ENCODE peak calls at places on chromosomes 4 and X, in five cellular contexts. One of them, this sample, is unnamed.

GRCh38 chr4:19566041-19566440 is 685.7 kb upstream of the SLIT2 start:
- DNase-seq in mesenchymal stem cell: no peak
- DNase-seq in H9: no peak
- DNase-seq in IMR-90: no peak
- DNase-seq in H1: no peak
- DNase-seq in this sample: no peak

GRCh38 chrX:84710611-84711010 is 208.4 kb upstream of the HDX start:
- DNase-seq in mesenchymal stem cell: no peak
- DNase-seq in H9: no peak
- DNase-seq in IMR-90: no peak
- DNase-seq in H1: no peak
- DNase-seq in this sample: no peak

GRCh38 chrX:29699214-29699613 is 516.1 kb upstream of the MAGEB2 start:
- DNase-seq in mesenchymal stem cell: peak
- DNase-seq in H9: no peak
- DNase-seq in IMR-90: peak
- DNase-seq in H1: no peak
- DNase-seq in this sample: no peak

GRCh38 chr4:151730003-151730559 is 30.7 kb downstream of the GATB start:
- DNase-seq in mesenchymal stem cell: peak
- DNase-seq in H9: peak
- DNase-seq in IMR-90: no peak
- DNase-seq in H1: no peak
- DNase-seq in this sample: no peak

GRCh38 chr4:188218392-188218791 is 79.2 kb downstream of the TRIML1 start:
- DNase-seq in mesenchymal stem cell: no peak
- DNase-seq in H9: peak
- DNase-seq in IMR-90: no peak
- DNase-seq in H1: no peak
- DNase-seq in this sample: no peak

GRCh38 chr4:54400802-54401201 is 171.7 kb downstream of the PDGFRA start:
- DNase-seq in mesenchymal stem cell: peak
- DNase-seq in H9: no peak
- DNase-seq in IMR-90: peak
- DNase-seq in H1: no peak
- DNase-seq in this sample: no peak

GRCh38 chr4:163701915-163702314 is 207.4 kb downstream of the TMA16 start:
- DNase-seq in mesenchymal stem cell: peak
- DNase-seq in H9: no peak
- DNase-seq in IMR-90: peak
- DNase-seq in H1: no peak
- DNase-seq in this sample: no peak

GRCh38 chr4:127586922-127587571 is 45.7 kb upstream of the INTU start:
- DNase-seq in mesenchymal stem cell: peak
- DNase-seq in H9: peak
- DNase-seq in IMR-90: peak
- DNase-seq in H1: no peak
- DNase-seq in this sample: no peak

GRCh38 chr4:89799071-89799470 is 37.9 kb downstream of the SNCA start:
- DNase-seq in mesenchymal stem cell: no peak
- DNase-seq in H9: no peak
- DNase-seq in IMR-90: no peak
- DNase-seq in H1: no peak
- DNase-seq in this sample: no peak

GRCh38 chrX:1398431-1399340 is 6.8 kb upstream of the SLC25A6 start:
- DNase-seq in mesenchymal stem cell: peak
- DNase-seq in H9: no peak
- DNase-seq in IMR-90: peak
- DNase-seq in H1: no peak
- DNase-seq in this sample: no peak

GRCh38 chr4:4792516-4792915 is 66.9 kb upstream of the MSX1 start:
- DNase-seq in mesenchymal stem cell: no peak
- DNase-seq in H9: no peak
- DNase-seq in IMR-90: peak
- DNase-seq in H1: no peak
- DNase-seq in this sample: no peak

GRCh38 chrX:3094261-3094660 is 53.0 kb downstream of the ARSF start:
- DNase-seq in mesenchymal stem cell: no peak
- DNase-seq in H9: no peak
- DNase-seq in IMR-90: no peak
- DNase-seq in H1: no peak
- DNase-seq in this sample: no peak

GRCh38 chrX:118088084-118088483 is 28.5 kb downstream of the KLHL13 start:
- DNase-seq in mesenchymal stem cell: no peak
- DNase-seq in H9: no peak
- DNase-seq in IMR-90: no peak
- DNase-seq in H1: no peak
- DNase-seq in this sample: no peak

GRCh38 chr4:186727977-186728519 is 4.4 kb upstream of the FAT1 start:
- DNase-seq in mesenchymal stem cell: peak
- DNase-seq in H9: peak
- DNase-seq in IMR-90: no peak
- DNase-seq in H1: no peak
- DNase-seq in this sample: peak

GRCh38 chrX:49840679-49841078 is 11.6 kb downstream of the PAGE4 start:
- DNase-seq in mesenchymal stem cell: peak
- DNase-seq in H9: peak
- DNase-seq in IMR-90: peak
- DNase-seq in H1: peak
- DNase-seq in this sample: peak

GRCh38 chr4:106194801-106195200 is 121.2 kb downstream of the TBCK start:
- DNase-seq in mesenchymal stem cell: peak
- DNase-seq in H9: no peak
- DNase-seq in IMR-90: peak
- DNase-seq in H1: no peak
- DNase-seq in this sample: no peak

GRCh38 chr4:3483471-3483921 is 20.4 kb downstream of the DOK7 start:
- DNase-seq in mesenchymal stem cell: peak
- DNase-seq in H9: no peak
- DNase-seq in IMR-90: no peak
- DNase-seq in H1: no peak
- DNase-seq in this sample: no peak

GRCh38 chrX:100976211-100976610 is 6.7 kb downstream of the ARL13A start:
- DNase-seq in mesenchymal stem cell: no peak
- DNase-seq in H9: no peak
- DNase-seq in IMR-90: peak
- DNase-seq in H1: no peak
- DNase-seq in this sample: no peak

GRCh38 chr4:75696036-75696435 is 22.8 kb upstream of the G3BP2 start:
- DNase-seq in mesenchymal stem cell: peak
- DNase-seq in H9: no peak
- DNase-seq in IMR-90: no peak
- DNase-seq in H1: no peak
- DNase-seq in this sample: no peak

GRCh38 chrX:153621949-153622598 is 23.1 kb upstream of the CCNQ start:
- DNase-seq in mesenchymal stem cell: no peak
- DNase-seq in H9: no peak
- DNase-seq in IMR-90: no peak
- DNase-seq in H1: no peak
- DNase-seq in this sample: no peak

GRCh38 chr4:168076989-168077725 is 15.2 kb upstream of the ANXA10 start:
- DNase-seq in mesenchymal stem cell: peak
- DNase-seq in H9: peak
- DNase-seq in IMR-90: peak
- DNase-seq in H1: peak
- DNase-seq in this sample: peak

GRCh38 chrX:69096963-69097362 is 68.3 kb downstream of the PJA1 start:
- DNase-seq in mesenchymal stem cell: no peak
- DNase-seq in H9: no peak
- DNase-seq in IMR-90: no peak
- DNase-seq in H1: no peak
- DNase-seq in this sample: no peak

GRCh38 chrX:54994099-54994498 is at the start of gene PFKFB1:
- DNase-seq in mesenchymal stem cell: no peak
- DNase-seq in H9: no peak
- DNase-seq in IMR-90: no peak
- DNase-seq in H1: no peak
- DNase-seq in this sample: no peak
- H3K4me2 ChIP-seq in mesenchymal stem cell: no peak
- H3K4me2 ChIP-seq in H9: no peak
- H3K4me2 ChIP-seq in IMR-90: no peak
- H3K4me2 ChIP-seq in H1: no peak
- H3K4me2 ChIP-seq in this sample: peak

GRCh38 chrX:12972239-12972638 is 2.7 kb upstream of the TMSB4X start:
- DNase-seq in mesenchymal stem cell: no peak
- DNase-seq in H9: no peak
- DNase-seq in IMR-90: no peak
- DNase-seq in H1: no peak
- DNase-seq in this sample: no peak

GRCh38 chrX:12974797-12975669 is at the start of gene TMSB4X:
- DNase-seq in mesenchymal stem cell: peak
- DNase-seq in H9: peak
- DNase-seq in IMR-90: peak
- DNase-seq in H1: peak
- DNase-seq in this sample: peak

GRCh38 chrX:12972867-12973560 is 1.9 kb upstream of the TMSB4X start:
- DNase-seq in mesenchymal stem cell: no peak
- DNase-seq in H9: no peak
- DNase-seq in IMR-90: no peak
- DNase-seq in H1: no peak
- DNase-seq in this sample: no peak

GRCh38 chrX:12974217-12974796 is 603 bp upstream of the TMSB4X start:
- DNase-seq in mesenchymal stem cell: peak
- DNase-seq in H9: peak
- DNase-seq in IMR-90: peak
- DNase-seq in H1: no peak
- DNase-seq in this sample: peak

GRCh38 chrX:12973561-12974216 is 1.2 kb upstream of the TMSB4X start:
- DNase-seq in mesenchymal stem cell: no peak
- DNase-seq in H9: no peak
- DNase-seq in IMR-90: no peak
- DNase-seq in H1: no peak
- DNase-seq in this sample: no peak
- H2BK15ac ChIP-seq in mesenchymal stem cell: peak
- H2BK15ac ChIP-seq in H9: no peak
- H2BK15ac ChIP-seq in IMR-90: peak
- H2BK15ac ChIP-seq in H1: no peak
- H2BK15ac ChIP-seq in this sample: no peak

DNA sequence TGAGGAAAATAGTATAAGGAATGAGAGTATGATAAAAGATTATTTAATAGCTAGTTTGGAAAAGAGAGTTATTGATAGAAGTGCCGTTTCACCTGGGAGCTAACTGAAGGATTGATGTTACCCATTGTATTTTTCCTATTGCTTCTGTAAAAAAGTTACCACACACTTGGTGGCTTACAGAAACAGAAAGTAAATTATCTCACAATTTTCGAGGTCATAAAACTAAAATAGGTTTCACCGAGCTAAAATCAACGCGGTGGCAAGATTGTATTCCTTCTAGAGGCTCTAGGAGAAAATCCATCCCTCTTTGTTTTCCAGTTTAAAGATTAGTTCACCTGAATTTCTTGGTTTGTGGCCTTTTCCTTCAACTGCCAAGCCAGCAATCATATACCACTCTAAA is 11.1 kb upstream of the TRAM1L1 start:
- DNase-seq in mesenchymal stem cell: no peak
- DNase-seq in H9: no peak
- DNase-seq in IMR-90: no peak
- DNase-seq in H1: no peak
- DNase-seq in this sample: no peak
- H4K8ac ChIP-seq in mesenchymal stem cell: no peak
- H4K8ac ChIP-seq in H9: no peak
- H4K8ac ChIP-seq in IMR-90: no peak
- H4K8ac ChIP-seq in H1: no peak
- H4K8ac ChIP-seq in this sample: no peak

DNA sequence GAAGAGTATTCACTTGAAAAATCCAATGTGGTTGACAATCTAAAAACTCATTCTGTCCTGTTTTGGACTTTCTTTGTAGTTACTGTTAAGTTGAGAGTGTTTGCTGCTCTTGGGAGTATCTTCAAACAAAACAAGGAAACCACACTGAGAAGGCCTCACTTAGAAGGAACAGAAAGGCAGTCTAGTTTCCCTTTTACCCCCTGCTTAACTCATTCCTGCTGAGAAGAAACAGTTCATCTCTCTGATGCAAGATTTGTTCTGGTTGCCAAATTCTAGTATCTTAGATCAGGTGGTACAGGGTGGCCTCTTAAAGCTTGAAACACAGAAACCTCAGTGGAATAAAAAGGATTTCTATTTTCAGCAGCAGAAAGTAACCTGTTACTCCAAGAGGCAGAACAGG is 41.4 kb downstream of the GUCY2F start:
- DNase-seq in mesenchymal stem cell: no peak
- DNase-seq in H9: no peak
- DNase-seq in IMR-90: no peak
- DNase-seq in H1: no peak
- DNase-seq in this sample: no peak
- H3K4me2 ChIP-seq in mesenchymal stem cell: no peak
- H3K4me2 ChIP-seq in H9: no peak
- H3K4me2 ChIP-seq in IMR-90: no peak
- H3K4me2 ChIP-seq in H1: no peak
- H3K4me2 ChIP-seq in this sample: no peak